ENCODE peak calls at places on chromosome 16, in five cellular contexts. R is fibroblast of the aortic adventitia, B is cardiac fibroblast, S is fibroblast of pulmonary artery, U is fibroblast of lung. V is an unnamed sample.

GRCh38 chr16:55302635-55303034 is 21.4 kb upstream of the IRX6 start:
- DNase-seq in U (no peak), S (no peak), B (no peak), R (no peak), V (no peak)

GRCh38 chr16:23952128-23953041 is 116.6 kb downstream of the PRKCB start:
- DNase-seq in S (no peak), U (no peak), R (no peak), B (no peak), V (no peak)

GRCh38 chr16:51953541-51953940 is 593.4 kb downstream of the TOX3 start:
- DNase-seq in S (no peak), R (no peak), B (no peak), U (no peak), V (no peak)

GRCh38 chr16:57245472-57246113 is 534 bp downstream of the ARL2BP start:
- DNase-seq in U (peak), S (peak), R (peak), B (no peak), V (no peak)

GRCh38 chr16:8522757-8523156 is 67.6 kb downstream of the TMEM114 start:
- DNase-seq in B (no peak), R (no peak), S (no peak), U (no peak), V (no peak)

GRCh38 chr16:6949240-6949639 is 383.4 kb upstream of the RBFOX1 start:
- DNase-seq in R (no peak), U (no peak), B (no peak), S (no peak), V (no peak)

GRCh38 chr16:64579712-64580111 is 542.2 kb downstream of the CDH11 start:
- DNase-seq in U (no peak), B (no peak), R (no peak), S (no peak), V (no peak)

GRCh38 chr16:8572919-8573724 is 17.2 kb downstream of the TMEM114 start:
- DNase-seq in R (peak), B (peak), S (peak), U (peak), V (peak)

GRCh38 chr16:64589836-64590235 is 532.0 kb downstream of the CDH11 start:
- DNase-seq in R (peak), B (peak), S (peak), U (peak), V (no peak)

GRCh38 chr16:31009894-31010293 is 544 bp downstream of the STX1B start:
- DNase-seq in B (no peak), U (no peak), S (no peak), R (no peak), V (no peak)
- H3K4me3 ChIP-seq in B (no peak), U (peak), S (no peak), R (peak), V (no peak)

GRCh38 chr16:10931133-10931532 is 11.1 kb downstream of the DEXI start:
- DNase-seq in B (no peak), S (no peak), R (no peak), U (no peak), V (no peak)

GRCh38 chr16:10932959-10933710 is 9.1 kb downstream of the DEXI start:
- DNase-seq in S (no peak), R (no peak), B (no peak), U (no peak), V (no peak)

GRCh38 chr16:10933865-10934264 is 8.4 kb downstream of the DEXI start:
- DNase-seq in R (no peak), B (no peak), S (no peak), U (no peak), V (no peak)

GRCh38 chr16:10930755-10931093 is 11.5 kb downstream of the DEXI start:
- DNase-seq in U (no peak), R (no peak), S (no peak), B (no peak), V (no peak)

GRCh38 chr16:10931977-10932632 is 10.2 kb downstream of the DEXI start:
- DNase-seq in B (no peak), S (no peak), U (no peak), R (no peak), V (no peak)
- H3K4me3 ChIP-seq in B (no peak), S (no peak), U (no peak), R (no peak), V (no peak)

GRCh38 chr16:4767872-4768548 is 1.0 kb upstream of the ZNF500 start:
- DNase-seq in R (peak), U (no peak), S (peak), B (peak), V (no peak)
- H3K4me3 ChIP-seq in R (peak), U (peak), S (peak), B (peak), V (peak)

GRCh38 chr16:4801051-4801961 is 1.1 kb downstream of the ROGDI start:
- DNase-seq in B (no peak), R (no peak), S (no peak), U (no peak), V (no peak)

GRCh38 chr16:4801962-4802658 is at the start of gene ROGDI:
- DNase-seq in U (peak), R (peak), S (peak), B (peak), V (peak)

GRCh38 chr16:4802659-4803287 is 340 bp upstream of the ROGDI start:
- DNase-seq in S (peak), U (peak), R (peak), B (peak), V (peak)

GRCh38 chr16:4805231-4805630 is 2.8 kb upstream of the ROGDI start:
- DNase-seq in S (peak), U (no peak), R (no peak), B (peak), V (no peak)

GRCh38 chr16:4803479-4804243 is 1.2 kb upstream of the ROGDI start:
- DNase-seq in R (peak), B (no peak), S (no peak), U (peak), V (no peak)
- H3K4me3 ChIP-seq in R (no peak), B (no peak), S (no peak), U (peak), V (no peak)

DNA sequence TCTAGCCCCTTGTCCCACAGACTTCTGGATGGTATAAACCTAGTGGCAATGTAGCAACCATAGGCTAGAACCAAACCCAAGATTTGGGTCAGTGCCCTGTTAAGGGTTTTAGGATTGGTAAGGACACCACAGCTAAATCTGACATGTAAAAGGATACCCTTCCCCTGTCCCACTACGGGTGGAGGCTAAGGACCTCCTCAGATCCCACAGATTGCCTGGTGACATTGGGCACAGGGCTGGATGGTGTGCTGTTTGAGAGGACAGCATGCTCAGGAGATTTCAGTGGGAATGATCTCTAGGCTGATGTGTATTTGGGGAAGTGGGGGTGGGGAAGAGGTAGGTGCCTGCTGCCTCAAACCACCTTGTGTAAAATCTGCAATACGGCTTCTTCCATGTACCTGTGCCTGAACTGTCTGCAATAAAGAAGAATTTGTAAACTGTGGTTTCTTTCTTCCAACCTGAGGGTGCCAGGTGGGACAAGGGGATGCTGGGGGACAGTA is 671 bp upstream of the EDC4 start:
- DNase-seq in S (no peak), R (no peak), U (no peak), B (no peak), V (no peak)
- H3K4me3 ChIP-seq in S (no peak), R (no peak), U (no peak), B (no peak), V (peak)

GRCh38 chr16:86818701-86819522 is 240.6 kb downstream of the FOXL1 start:
- DNase-seq in U (no peak), R (peak), B (peak), S (no peak), V (no peak)

GRCh38 chr16:86816930-86817625 is 238.7 kb downstream of the FOXL1 start:
- DNase-seq in U (no peak), R (no peak), B (no peak), S (no peak), V (no peak)

GRCh38 chr16:86821933-86822332 is 243.6 kb downstream of the FOXL1 start:
- DNase-seq in B (no peak), R (no peak), U (no peak), S (no peak), V (no peak)

GRCh38 chr16:86823125-86823524 is 244.8 kb downstream of the FOXL1 start:
- DNase-seq in U (no peak), S (no peak), R (peak), B (no peak), V (no peak)

GRCh38 chr16:86819523-86819887 is 241.2 kb downstream of the FOXL1 start:
- DNase-seq in S (no peak), R (peak), B (peak), U (peak), V (no peak)
- H3K4me3 ChIP-seq in S (no peak), R (no peak), B (no peak), U (no peak), V (no peak)

GRCh38 chr16:85465328-85466307 is 147.5 kb upstream of the GSE1 start:
- DNase-seq in R (peak), B (peak), S (peak), U (peak), V (no peak)
- H3K4me3 ChIP-seq in R (no peak), B (no peak), S (no peak), U (no peak), V (no peak)

GRCh38 chr16:14284371-14284770 is 213.3 kb downstream of the MRTFB start:
- DNase-seq in S (no peak), U (no peak), B (no peak), R (no peak), V (no peak)
- H3K4me3 ChIP-seq in S (no peak), U (no peak), B (no peak), R (no peak), V (no peak)

DNA sequence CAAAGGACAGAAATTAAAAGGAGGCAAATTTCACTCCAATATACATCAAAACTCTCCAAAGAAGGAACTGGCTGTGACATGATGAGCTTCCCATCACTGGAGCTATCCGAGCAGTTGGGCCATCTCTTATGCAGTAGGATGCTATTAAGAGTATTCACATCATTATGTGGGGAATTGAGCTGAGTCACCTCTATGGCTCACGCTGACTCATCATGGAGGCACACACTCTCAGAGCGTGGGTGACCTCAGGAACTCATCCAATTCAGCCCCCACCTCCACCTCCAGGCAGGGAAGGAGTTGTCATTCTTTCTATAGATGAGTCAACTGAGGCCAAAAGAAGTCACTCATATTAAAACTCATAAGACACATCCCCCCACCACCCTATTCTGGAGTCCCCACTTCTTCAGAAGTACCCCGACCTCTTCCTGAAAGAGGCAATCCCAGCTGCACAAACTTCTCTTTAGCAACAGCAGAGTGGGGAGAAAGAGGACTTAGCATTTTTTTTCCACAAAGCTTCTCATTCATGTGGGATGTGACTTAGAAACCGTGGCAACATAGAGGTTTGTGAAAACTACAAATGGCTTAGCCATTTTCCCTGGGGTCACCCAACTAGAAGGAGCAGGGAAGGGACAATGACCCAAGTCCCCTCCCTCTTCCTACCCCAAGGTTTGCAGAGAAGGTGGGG is 32.5 kb downstream of the ABCC12 start:
- DNase-seq in B (peak), U (peak), S (peak), R (peak), V (no peak)
- H3K4me3 ChIP-seq in B (no peak), U (no peak), S (no peak), R (no peak), V (no peak)